ENCODE peak calls at places on chromosome 18, in eight cellular contexts. One of them, this sample, is unnamed.

GRCh38 chr18:28175930-28176673 is 828 bp downstream of the CDH2 start:
- DNase-seq in suprapubic skin: no peak
- DNase-seq in vagina: no peak
- DNase-seq in endodermal cell: peak; percentile 75
- DNase-seq in SK-N-SH: peak; percentile 64
- DNase-seq in RWPE2: no peak
- DNase-seq in IMR-90: peak; percentile 27
- DNase-seq in tibial artery: no peak
- DNase-seq in this sample: peak; percentile 61

GRCh38 chr18:23191232-23191631 is 55.9 kb downstream of the CABLES1 start:
- DNase-seq in SK-N-SH: no peak
- DNase-seq in suprapubic skin: no peak
- DNase-seq in tibial artery: no peak
- DNase-seq in vagina: no peak
- DNase-seq in RWPE2: no peak
- DNase-seq in endodermal cell: no peak
- DNase-seq in IMR-90: no peak
- DNase-seq in this sample: no peak

GRCh38 chr18:11661430-11661829 is 27.6 kb upstream of the GNAL start:
- DNase-seq in SK-N-SH: no peak
- DNase-seq in IMR-90: no peak
- DNase-seq in endodermal cell: peak; percentile 12
- DNase-seq in vagina: no peak
- DNase-seq in RWPE2: no peak
- DNase-seq in suprapubic skin: no peak
- DNase-seq in tibial artery: no peak
- DNase-seq in this sample: no peak

GRCh38 chr18:36780748-36781147 is 48.1 kb downstream of the TPGS2 start:
- DNase-seq in suprapubic skin: no peak
- DNase-seq in endodermal cell: no peak
- DNase-seq in SK-N-SH: no peak
- DNase-seq in tibial artery: no peak
- DNase-seq in vagina: no peak
- DNase-seq in IMR-90: peak; percentile 73
- DNase-seq in RWPE2: no peak
- DNase-seq in this sample: no peak

GRCh38 chr18:3177902-3178687 is 41.7 kb downstream of the MYOM1 start:
- DNase-seq in suprapubic skin: peak; percentile 73
- DNase-seq in vagina: no peak
- DNase-seq in tibial artery: peak; percentile 79
- DNase-seq in SK-N-SH: no peak
- DNase-seq in IMR-90: peak; percentile 19
- DNase-seq in endodermal cell: no peak
- DNase-seq in RWPE2: no peak
- DNase-seq in this sample: no peak

GRCh38 chr18:74501386-74501785 is 5.2 kb downstream of the CNDP2 start:
- DNase-seq in SK-N-SH: no peak
- DNase-seq in RWPE2: no peak
- DNase-seq in endodermal cell: no peak
- DNase-seq in suprapubic skin: no peak
- DNase-seq in vagina: no peak
- DNase-seq in IMR-90: no peak
- DNase-seq in tibial artery: peak; percentile 15
- DNase-seq in this sample: no peak

GRCh38 chr18:37270046-37270665 is 295.4 kb downstream of the CELF4 start:
- DNase-seq in IMR-90: peak; percentile 52
- DNase-seq in endodermal cell: peak; percentile 88
- DNase-seq in tibial artery: no peak
- DNase-seq in SK-N-SH: no peak
- DNase-seq in suprapubic skin: no peak
- DNase-seq in vagina: no peak
- DNase-seq in RWPE2: no peak
- DNase-seq in this sample: peak; percentile 91

GRCh38 chr18:57445488-57446319 is 10.5 kb downstream of the ONECUT2 start:
- DNase-seq in vagina: no peak
- DNase-seq in SK-N-SH: peak; percentile 51
- DNase-seq in endodermal cell: no peak
- DNase-seq in RWPE2: no peak
- DNase-seq in IMR-90: no peak
- DNase-seq in tibial artery: no peak
- DNase-seq in suprapubic skin: no peak
- DNase-seq in this sample: peak; percentile 70

GRCh38 chr18:54828290-54828871 is at the start of gene RAB27B:
- DNase-seq in SK-N-SH: peak; percentile 64
- DNase-seq in RWPE2: peak; percentile 90
- DNase-seq in tibial artery: peak; percentile 65
- DNase-seq in IMR-90: peak; percentile 85
- DNase-seq in suprapubic skin: peak; percentile 84
- DNase-seq in endodermal cell: peak; percentile 94
- DNase-seq in vagina: peak; percentile 97
- DNase-seq in this sample: peak; percentile 90

GRCh38 chr18:6355789-6356589 is 58.7 kb downstream of the L3MBTL4 start:
- DNase-seq in SK-N-SH: no peak
- DNase-seq in tibial artery: no peak
- DNase-seq in RWPE2: no peak
- DNase-seq in vagina: no peak
- DNase-seq in endodermal cell: no peak
- DNase-seq in IMR-90: peak; percentile 40
- DNase-seq in suprapubic skin: no peak
- DNase-seq in this sample: no peak

GRCh38 chr18:49362431-49362830 is 98.0 kb downstream of the DYM start:
- DNase-seq in suprapubic skin: no peak
- DNase-seq in endodermal cell: no peak
- DNase-seq in RWPE2: no peak
- DNase-seq in SK-N-SH: no peak
- DNase-seq in tibial artery: no peak
- DNase-seq in IMR-90: peak; percentile 7
- DNase-seq in vagina: no peak
- DNase-seq in this sample: no peak

GRCh38 chr18:70216788-70217187 is 11.3 kb upstream of the RTTN start:
- DNase-seq in vagina: no peak
- DNase-seq in SK-N-SH: no peak
- DNase-seq in tibial artery: no peak
- DNase-seq in suprapubic skin: no peak
- DNase-seq in endodermal cell: no peak
- DNase-seq in RWPE2: no peak
- DNase-seq in IMR-90: peak; percentile 69
- DNase-seq in this sample: no peak

GRCh38 chr18:5894613-5895299 is 566 bp downstream of the TMEM200C start:
- DNase-seq in vagina: no peak
- DNase-seq in RWPE2: no peak
- DNase-seq in SK-N-SH: peak; percentile 73
- DNase-seq in IMR-90: peak; percentile 18
- DNase-seq in suprapubic skin: no peak
- DNase-seq in endodermal cell: peak; percentile 79
- DNase-seq in tibial artery: peak; percentile 54
- DNase-seq in this sample: peak; percentile 62

GRCh38 chr18:8763611-8764010 is 58.3 kb downstream of the MTCL1 start:
- DNase-seq in SK-N-SH: no peak
- DNase-seq in RWPE2: no peak
- DNase-seq in suprapubic skin: no peak
- DNase-seq in endodermal cell: no peak
- DNase-seq in vagina: no peak
- DNase-seq in tibial artery: no peak
- DNase-seq in IMR-90: no peak
- DNase-seq in this sample: no peak

GRCh38 chr18:23810396-23810795 is 121.1 kb downstream of the LAMA3 start:
- DNase-seq in SK-N-SH: no peak
- DNase-seq in vagina: no peak
- DNase-seq in IMR-90: no peak
- DNase-seq in tibial artery: no peak
- DNase-seq in suprapubic skin: no peak
- DNase-seq in endodermal cell: no peak
- DNase-seq in RWPE2: no peak
- DNase-seq in this sample: no peak

GRCh38 chr18:54684786-54685185 is 93.7 kb downstream of the DYNAP start:
- DNase-seq in RWPE2: no peak
- DNase-seq in endodermal cell: peak; percentile 64
- DNase-seq in vagina: no peak
- DNase-seq in IMR-90: no peak
- DNase-seq in SK-N-SH: peak; percentile 8
- DNase-seq in tibial artery: no peak
- DNase-seq in suprapubic skin: no peak
- DNase-seq in this sample: peak; percentile 64

GRCh38 chr18:45802814-45803492 is 22.5 kb upstream of the SIGLEC15 start:
- DNase-seq in vagina: no peak
- DNase-seq in RWPE2: peak; percentile 85
- DNase-seq in suprapubic skin: no peak
- DNase-seq in IMR-90: peak; percentile 99
- DNase-seq in tibial artery: no peak
- DNase-seq in SK-N-SH: no peak
- DNase-seq in endodermal cell: no peak
- DNase-seq in this sample: no peak

GRCh38 chr18:79922971-79923411 is 28.5 kb downstream of the SLC66A2 start:
- DNase-seq in suprapubic skin: peak; percentile 50
- DNase-seq in SK-N-SH: no peak
- DNase-seq in endodermal cell: no peak
- DNase-seq in tibial artery: peak; percentile 48
- DNase-seq in RWPE2: peak; percentile 48
- DNase-seq in IMR-90: no peak
- DNase-seq in vagina: no peak
- DNase-seq in this sample: no peak

GRCh38 chr18:2304378-2305175 is 266.7 kb downstream of the METTL4 start:
- DNase-seq in RWPE2: no peak
- DNase-seq in suprapubic skin: no peak
- DNase-seq in SK-N-SH: no peak
- DNase-seq in endodermal cell: no peak
- DNase-seq in vagina: no peak
- DNase-seq in IMR-90: peak; percentile 3
- DNase-seq in tibial artery: no peak
- DNase-seq in this sample: no peak

GRCh38 chr18:39173022-39173421 is 1607.4 kb upstream of the CELF4 start:
- DNase-seq in IMR-90: no peak
- DNase-seq in endodermal cell: peak; percentile 45
- DNase-seq in tibial artery: no peak
- DNase-seq in vagina: no peak
- DNase-seq in suprapubic skin: no peak
- DNase-seq in RWPE2: no peak
- DNase-seq in SK-N-SH: no peak
- DNase-seq in this sample: no peak

GRCh38 chr18:35271656-35272055 is 18.4 kb downstream of the ZSCAN30 start:
- DNase-seq in endodermal cell: no peak
- DNase-seq in IMR-90: no peak
- DNase-seq in RWPE2: no peak
- DNase-seq in suprapubic skin: no peak
- DNase-seq in tibial artery: no peak
- DNase-seq in SK-N-SH: no peak
- DNase-seq in vagina: no peak
- DNase-seq in this sample: no peak

GRCh38 chr18:21656402-21656801 is 44.3 kb downstream of the SNRPD1 start:
- DNase-seq in SK-N-SH: no peak
- DNase-seq in IMR-90: peak; percentile 69
- DNase-seq in RWPE2: no peak
- DNase-seq in endodermal cell: no peak
- DNase-seq in tibial artery: no peak
- DNase-seq in vagina: no peak
- DNase-seq in suprapubic skin: no peak
- DNase-seq in this sample: no peak

GRCh38 chr18:63161032-63161727 is 158.4 kb downstream of the BCL2 start:
- DNase-seq in endodermal cell: no peak
- DNase-seq in vagina: no peak
- DNase-seq in tibial artery: no peak
- DNase-seq in RWPE2: no peak
- DNase-seq in SK-N-SH: no peak
- DNase-seq in suprapubic skin: no peak
- DNase-seq in IMR-90: no peak
- DNase-seq in this sample: no peak

GRCh38 chr18:79496978-79497637 is 101.4 kb downstream of the NFATC1 start:
- DNase-seq in tibial artery: peak; percentile 59
- DNase-seq in RWPE2: no peak
- DNase-seq in suprapubic skin: peak; percentile 42
- DNase-seq in endodermal cell: no peak
- DNase-seq in SK-N-SH: no peak
- DNase-seq in vagina: no peak
- DNase-seq in IMR-90: peak; percentile 57
- DNase-seq in this sample: no peak

GRCh38 chr18:13112982-13113381 is 105.6 kb upstream of the LDLRAD4 start:
- DNase-seq in RWPE2: no peak
- DNase-seq in endodermal cell: peak; percentile 94
- DNase-seq in vagina: no peak
- DNase-seq in tibial artery: no peak
- DNase-seq in suprapubic skin: no peak
- DNase-seq in SK-N-SH: peak; percentile 84
- DNase-seq in IMR-90: peak; percentile 51
- DNase-seq in this sample: peak; percentile 91
- TF ChIP-seq CTCF in RWPE2: peak; percentile 12
- TF ChIP-seq CTCF in endodermal cell: peak; percentile 79
- TF ChIP-seq CTCF in vagina: no peak
- TF ChIP-seq CTCF in tibial artery: no peak
- TF ChIP-seq CTCF in suprapubic skin: no peak
- TF ChIP-seq CTCF in SK-N-SH: peak; percentile 49
- TF ChIP-seq CTCF in IMR-90: peak; percentile 46
- TF ChIP-seq CTCF in this sample: peak; percentile 63

GRCh38 chr18:67463829-67464228 is 52.7 kb downstream of the DSEL start:
- DNase-seq in RWPE2: no peak
- DNase-seq in vagina: no peak
- DNase-seq in IMR-90: no peak
- DNase-seq in suprapubic skin: no peak
- DNase-seq in SK-N-SH: no peak
- DNase-seq in tibial artery: no peak
- DNase-seq in endodermal cell: peak; percentile 47
- DNase-seq in this sample: no peak
- TF ChIP-seq CTCF in RWPE2: peak; percentile 9
- TF ChIP-seq CTCF in vagina: no peak
- TF ChIP-seq CTCF in IMR-90: no peak
- TF ChIP-seq CTCF in suprapubic skin: no peak
- TF ChIP-seq CTCF in SK-N-SH: peak; percentile 17
- TF ChIP-seq CTCF in tibial artery: no peak
- TF ChIP-seq CTCF in endodermal cell: peak; percentile 72
- TF ChIP-seq CTCF in this sample: peak; percentile 40

DNA sequence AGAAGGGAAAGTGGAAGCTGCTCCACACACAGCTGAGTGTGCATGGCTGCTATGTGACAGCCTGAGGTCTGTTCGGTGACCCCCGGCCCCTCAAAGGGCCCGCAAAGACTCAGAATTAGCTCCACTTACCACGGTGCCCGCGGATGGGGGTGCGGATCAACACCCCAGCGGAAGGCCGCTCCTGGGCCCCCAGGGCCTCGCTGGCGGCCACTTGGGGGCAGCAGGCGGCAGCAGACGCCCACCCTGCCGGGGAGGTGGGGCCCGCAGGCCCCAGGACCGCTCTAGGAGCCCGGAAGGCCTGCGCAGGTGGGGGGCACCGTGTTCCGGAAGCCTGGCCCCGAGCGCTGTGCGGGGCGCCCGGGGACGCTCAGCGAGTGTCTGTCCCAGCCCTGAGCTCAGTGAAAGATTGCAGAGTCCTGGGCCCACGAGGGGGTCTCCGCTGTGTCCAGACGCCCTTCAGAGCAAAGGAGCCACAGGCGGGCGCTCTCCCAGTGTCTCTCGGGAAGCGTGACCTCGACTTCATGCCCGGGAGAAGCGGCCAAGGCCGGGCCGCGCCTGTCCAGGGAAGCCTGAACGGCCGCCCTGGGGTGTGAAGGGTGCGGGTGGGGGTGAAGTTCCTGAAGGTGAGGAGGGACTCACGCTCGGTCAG is 118.6 kb downstream of the VAPA start:
- DNase-seq in vagina: no peak
- DNase-seq in RWPE2: no peak
- DNase-seq in tibial artery: no peak
- DNase-seq in IMR-90: no peak
- DNase-seq in suprapubic skin: no peak
- DNase-seq in SK-N-SH: peak; percentile 46
- DNase-seq in endodermal cell: peak; percentile 84
- DNase-seq in this sample: peak; percentile 73
- TF ChIP-seq CTCF in vagina: no peak
- TF ChIP-seq CTCF in RWPE2: no peak
- TF ChIP-seq CTCF in tibial artery: peak; percentile 10
- TF ChIP-seq CTCF in IMR-90: no peak
- TF ChIP-seq CTCF in suprapubic skin: no peak
- TF ChIP-seq CTCF in SK-N-SH: no peak
- TF ChIP-seq CTCF in endodermal cell: peak; percentile 85
- TF ChIP-seq CTCF in this sample: peak; percentile 69

GRCh38 chr18:77765468-77765867 is 515.8 kb downstream of the GALR1 start:
- DNase-seq in SK-N-SH: peak; percentile 34
- DNase-seq in tibial artery: no peak
- DNase-seq in suprapubic skin: no peak
- DNase-seq in IMR-90: no peak
- DNase-seq in RWPE2: no peak
- DNase-seq in vagina: no peak
- DNase-seq in endodermal cell: peak; percentile 85
- DNase-seq in this sample: peak; percentile 81
- TF ChIP-seq CTCF in SK-N-SH: peak; percentile 12
- TF ChIP-seq CTCF in tibial artery: peak; percentile 8
- TF ChIP-seq CTCF in suprapubic skin: no peak
- TF ChIP-seq CTCF in IMR-90: no peak
- TF ChIP-seq CTCF in RWPE2: peak; percentile 51
- TF ChIP-seq CTCF in vagina: no peak
- TF ChIP-seq CTCF in endodermal cell: peak; percentile 84
- TF ChIP-seq CTCF in this sample: peak; percentile 79

This sample was measured in neural progenitor cell.